ENCODE peak calls at places on chromosomes 13 and 19, in five cellular contexts. G is activated naive CD4-positive, alpha-beta T cell; T is SHP77 treated with DMSO at 0.1 percent for 48 hours; Y is Right ventricle myocardium inferior; W is psoas muscle. L is an unnamed sample.

GRCh38 chr13:40485611-40486517 is 180.6 kb downstream of the FOXO1 start:
- DNase-seq in G (no peak), T (no peak), Y (no peak), W (no peak), L (no peak)

GRCh38 chr19:10861118-10861651 is 10.2 kb upstream of the CARM1 start:
- DNase-seq in G (no peak), T (no peak), Y (no peak), W (no peak), L (no peak)

GRCh38 chr19:20503536-20503935 is 62.0 kb downstream of the ZNF737 start:
- DNase-seq in G (no peak), T (no peak), Y (no peak), W (no peak), L (no peak)

GRCh38 chr19:1106841-1107654 is 3.3 kb downstream of the GPX4 start:
- DNase-seq in G (no peak), T (no peak), Y (no peak), W (no peak), L (no peak)

GRCh38 chr19:10655457-10656312 is 1.5 kb downstream of the ILF3 start:
- DNase-seq in G (no peak), T (no peak), Y (no peak), W (no peak), L (no peak)

GRCh38 chr13:73440296-73440895 is 381.6 kb downstream of the KLF5 start:
- DNase-seq in G (no peak), T (no peak), Y (no peak), W (no peak), L (no peak)

GRCh38 chr13:80340643-80341097 is 256 bp downstream of the SPRY2 start:
- DNase-seq in G (no peak), T (no peak), Y (no peak), W (no peak), L (no peak)

GRCh38 chr19:4730740-4731171 is 7.1 kb upstream of the DPP9 start:
- DNase-seq in G (peak), T (no peak), Y (peak), W (no peak), L (no peak)

GRCh38 chr13:27082325-27082724 is 89.3 kb downstream of the USP12 start:
- DNase-seq in G (no peak), T (no peak), Y (no peak), W (no peak), L (no peak)

GRCh38 chr13:40366119-40366518 is 300.3 kb downstream of the FOXO1 start:
- DNase-seq in G (no peak), T (no peak), Y (no peak), W (no peak), L (no peak)